ENCODE peak calls at places on chromosome 20, in six cellular contexts. F is activated naive CD8-positive, alpha-beta T cell treated with anti-CD3 and anti-CD28 coated beads for 36 hours; O is activated CD4-positive, alpha-beta T cell treated with anti-CD3 and anti-CD28 coated beads for 4 hours; E is neural progenitor cell; M is naive thymus-derived CD8-positive, alpha-beta T cell; T is HFFc6. C is an unnamed sample.

GRCh38 chr20:52681288-52681687 is 290.9 kb upstream of the TSHZ2 start:
- DNase-seq in F (no peak), O (no peak), E (no peak), M (no peak), T (no peak), C (no peak)

GRCh38 chr20:32789896-32790750 is 27.9 kb downstream of the DNMT3B start:
- DNase-seq in F (peak), O (peak), E (peak), M (peak), T (peak), C (peak)

GRCh38 chr20:4234128-4234527 is 218.8 kb upstream of the RNF24 start:
- DNase-seq in F (no peak), O (no peak), E (no peak), M (no peak), T (peak), C (no peak)

GRCh38 chr20:63566395-63567131 is 7.5 kb downstream of the HELZ2 start:
- DNase-seq in F (no peak), O (no peak), E (no peak), M (no peak), T (no peak), C (no peak)

GRCh38 chr20:47262365-47263013 is 94.0 kb downstream of the ZMYND8 start:
- DNase-seq in F (no peak), O (no peak), E (no peak), M (no peak), T (no peak), C (no peak)

GRCh38 chr20:41600926-41601631 is 17.1 kb downstream of the CHD6 start:
- DNase-seq in F (no peak), O (no peak), E (no peak), M (no peak), T (no peak), C (no peak)

GRCh38 chr20:5448449-5449118 is 131.8 kb upstream of the PROKR2 start:
- DNase-seq in F (peak), O (peak), E (peak), M (peak), T (peak), C (peak)

GRCh38 chr20:6265204-6265904 is 142.5 kb upstream of the FERMT1 start:
- DNase-seq in F (no peak), O (no peak), E (peak), M (no peak), T (peak), C (peak)

GRCh38 chr20:22924036-22924737 is 110.9 kb upstream of the SSTR4 start:
- DNase-seq in F (no peak), O (no peak), E (no peak), M (no peak), T (no peak), C (no peak)

GRCh38 chr20:34042286-34042685 is 48.6 kb downstream of the RALY start:
- DNase-seq in F (no peak), O (no peak), E (no peak), M (peak), T (no peak), C (no peak)

GRCh38 chr20:40941023-40941655 is 87.5 kb upstream of the TOP1 start:
- DNase-seq in F (no peak), O (no peak), E (no peak), M (no peak), T (no peak), C (no peak)

GRCh38 chr20:62961310-62961783 is 8.8 kb downstream of the SLC17A9 start:
- DNase-seq in F (no peak), O (no peak), E (peak), M (no peak), T (no peak), C (no peak)

GRCh38 chr20:8424010-8424409 is 291.9 kb downstream of the PLCB1 start:
- DNase-seq in F (no peak), O (no peak), E (no peak), M (no peak), T (peak), C (no peak)

GRCh38 chr20:2228926-2229325 is 66.9 kb upstream of the TGM3 start:
- DNase-seq in F (no peak), O (no peak), E (no peak), M (no peak), T (no peak), C (no peak)

GRCh38 chr20:10618611-10619245 is 55.1 kb downstream of the JAG1 start:
- DNase-seq in F (no peak), O (no peak), E (peak), M (no peak), T (no peak), C (peak)

GRCh38 chr20:4545526-4545925 is 176.2 kb upstream of the PRND start:
- DNase-seq in F (no peak), O (no peak), E (no peak), M (no peak), T (no peak), C (no peak)

GRCh38 chr20:63878855-63879254 is 13.8 kb downstream of the TPD52L2 start:
- DNase-seq in F (no peak), O (no peak), E (no peak), M (no peak), T (no peak), C (no peak)

GRCh38 chr20:31484001-31484400 is 8.9 kb downstream of the REM1 start:
- DNase-seq in F (peak), O (no peak), E (no peak), M (no peak), T (no peak), C (peak)

GRCh38 chr20:3819413-3820047 is 817 bp upstream of the AP5S1 start:
- DNase-seq in F (no peak), O (no peak), E (no peak), M (no peak), T (no peak), C (no peak)

GRCh38 chr20:39823239-39823638 is 861.1 kb downstream of the DHX35 start:
- DNase-seq in F (no peak), O (no peak), E (no peak), M (no peak), T (peak), C (no peak)

GRCh38 chr20:17680836-17681740 is 954 bp downstream of the RRBP1 start:
- DNase-seq in F (peak), O (peak), E (peak), M (peak), T (peak), C (peak)

GRCh38 chr20:15705975-15706374 is 867.3 kb downstream of the KIF16B start:
- DNase-seq in F (no peak), O (no peak), E (no peak), M (no peak), T (no peak), C (no peak)

GRCh38 chr20:35199696-35200095 is 26.8 kb upstream of the MMP24 start:
- DNase-seq in F (no peak), O (no peak), E (no peak), M (no peak), T (peak), C (no peak)

GRCh38 chr20:59207742-59208357 is 44.2 kb downstream of the ZNF831 start:
- DNase-seq in F (peak), O (peak), E (peak), M (peak), T (peak), C (peak)

GRCh38 chr20:64131406-64131805 is 24.0 kb upstream of the NPBWR2 start:
- DNase-seq in F (no peak), O (no peak), E (no peak), M (no peak), T (peak), C (no peak)

GRCh38 chr20:1637755-1638154 is 17.9 kb upstream of the SIRPB1 start:
- DNase-seq in F (no peak), O (no peak), E (no peak), M (no peak), T (no peak), C (no peak)

GRCh38 chr20:5147193-5147592 is 20.4 kb downstream of the CDS2 start:
- DNase-seq in F (no peak), O (no peak), E (no peak), M (no peak), T (no peak), C (no peak)

GRCh38 chr20:56780266-56780665 is 151.2 kb downstream of the TFAP2C start:
- DNase-seq in F (no peak), O (no peak), E (no peak), M (no peak), T (no peak), C (no peak)

GRCh38 chr20:1205802-1206201 is 2.5 kb downstream of the C20orf202 start:
- DNase-seq in F (no peak), O (no peak), E (no peak), M (no peak), T (no peak), C (no peak)

GRCh38 chr20:22383156-22383555 is 201.2 kb downstream of the FOXA2 start:
- DNase-seq in F (no peak), O (no peak), E (no peak), M (no peak), T (no peak), C (no peak)

GRCh38 chr20:62985089-62985778 is 21.5 kb downstream of the BHLHE23 start:
- DNase-seq in F (no peak), O (no peak), E (no peak), M (no peak), T (no peak), C (no peak)

GRCh38 chr20:35616465-35617396 is 1.1 kb downstream of the SPAG4 start:
- DNase-seq in F (peak), O (peak), E (peak), M (no peak), T (peak), C (peak)

C was measured in GM23338.